ENCODE peak calls at places on chromosomes 12 and 14, in four cellular contexts. One of them, this sample, is unnamed.

GRCh38 chr14:54691525-54692260 is 124.8 kb downstream of the SAMD4A start:
- DNase-seq in right cardiac atrium: peak
- DNase-seq in germinal center: peak
- DNase-seq in stomach: peak
- DNase-seq in this sample: peak

GRCh38 chr14:65179918-65180724 is 77.8 kb upstream of the MAX start:
- DNase-seq in right cardiac atrium: peak
- DNase-seq in germinal center: peak
- DNase-seq in stomach: peak
- DNase-seq in this sample: no peak

GRCh38 chr14:42222924-42223471 is 616.3 kb downstream of the LRFN5 start:
- DNase-seq in right cardiac atrium: no peak
- DNase-seq in stomach: no peak
- DNase-seq in germinal center: no peak
- DNase-seq in this sample: no peak

GRCh38 chr12:752673-753400 is 458 bp downstream of the WNK1 start:
- DNase-seq in right cardiac atrium: peak
- DNase-seq in stomach: peak
- DNase-seq in germinal center: peak
- DNase-seq in this sample: peak

GRCh38 chr14:98208943-98209342 is 1063.1 kb downstream of the BCL11B start:
- DNase-seq in germinal center: no peak
- DNase-seq in stomach: no peak
- DNase-seq in right cardiac atrium: no peak
- DNase-seq in this sample: no peak

GRCh38 chr14:58899317-58899713 is 261.6 kb downstream of the DACT1 start:
- DNase-seq in stomach: no peak
- DNase-seq in right cardiac atrium: no peak
- DNase-seq in germinal center: no peak
- DNase-seq in this sample: no peak

GRCh38 chr12:96412431-96412830 is 12.2 kb upstream of the CDK17 start:
- DNase-seq in right cardiac atrium: no peak
- DNase-seq in germinal center: no peak
- DNase-seq in stomach: no peak
- DNase-seq in this sample: no peak

GRCh38 chr14:55881577-55882241 is 236.5 kb upstream of the PELI2 start:
- DNase-seq in right cardiac atrium: no peak
- DNase-seq in germinal center: no peak
- DNase-seq in stomach: no peak
- DNase-seq in this sample: no peak

GRCh38 chr12:110862331-110862730 is 15.5 kb downstream of the CCDC63 start:
- DNase-seq in germinal center: no peak
- DNase-seq in stomach: no peak
- DNase-seq in right cardiac atrium: no peak
- DNase-seq in this sample: no peak

GRCh38 chr14:93536945-93537344 is 106.2 kb downstream of the UNC79 start:
- DNase-seq in right cardiac atrium: no peak
- DNase-seq in germinal center: no peak
- DNase-seq in stomach: no peak
- DNase-seq in this sample: no peak

GRCh38 chr12:64824500-64825142 is at the start of gene TBC1D30:
- DNase-seq in stomach: no peak
- DNase-seq in germinal center: peak
- DNase-seq in right cardiac atrium: peak
- DNase-seq in this sample: no peak

GRCh38 chr14:97177016-97177415 is 379.8 kb downstream of the VRK1 start:
- DNase-seq in stomach: no peak
- DNase-seq in germinal center: no peak
- DNase-seq in right cardiac atrium: no peak
- DNase-seq in this sample: peak

GRCh38 chr14:36516719-36517241 is 3.3 kb downstream of the NKX2-1 start:
- DNase-seq in right cardiac atrium: no peak
- DNase-seq in germinal center: no peak
- DNase-seq in stomach: no peak
- DNase-seq in this sample: no peak

GRCh38 chr12:80829767-80830166 is 108.0 kb downstream of the LIN7A start:
- DNase-seq in right cardiac atrium: no peak
- DNase-seq in germinal center: no peak
- DNase-seq in stomach: no peak
- DNase-seq in this sample: no peak

GRCh38 chr14:22657861-22658260 is 13.7 kb upstream of the OR6J1 start:
- DNase-seq in germinal center: no peak
- DNase-seq in stomach: no peak
- DNase-seq in right cardiac atrium: no peak
- DNase-seq in this sample: no peak

GRCh38 chr14:71438684-71439083 is 493.5 kb upstream of the RGS6 start:
- DNase-seq in germinal center: no peak
- DNase-seq in right cardiac atrium: no peak
- DNase-seq in stomach: no peak
- DNase-seq in this sample: no peak

GRCh38 chr14:75563931-75564330 is 14.5 kb upstream of the FLVCR2 start:
- DNase-seq in germinal center: no peak
- DNase-seq in right cardiac atrium: no peak
- DNase-seq in stomach: no peak
- DNase-seq in this sample: no peak

GRCh38 chr12:31749024-31749704 is 20.3 kb upstream of the AMN1 start:
- DNase-seq in germinal center: peak
- DNase-seq in stomach: peak
- DNase-seq in right cardiac atrium: no peak
- DNase-seq in this sample: peak

GRCh38 chr14:74475678-74476077 is 17.4 kb downstream of the NPC2 start:
- DNase-seq in germinal center: no peak
- DNase-seq in right cardiac atrium: no peak
- DNase-seq in stomach: no peak
- DNase-seq in this sample: no peak

GRCh38 chr12:64098709-64099354 is 123.3 kb downstream of the KICS2 start:
- DNase-seq in germinal center: no peak
- DNase-seq in right cardiac atrium: no peak
- DNase-seq in stomach: no peak
- DNase-seq in this sample: no peak

GRCh38 chr14:54186821-54187365 is 209.9 kb upstream of the CDKN3 start:
- DNase-seq in germinal center: no peak
- DNase-seq in stomach: no peak
- DNase-seq in right cardiac atrium: no peak
- DNase-seq in this sample: no peak

GRCh38 chr12:113185180-113186032 is at the start of the genes DDX54 and RITA1:
- DNase-seq in germinal center: peak
- DNase-seq in right cardiac atrium: peak
- DNase-seq in stomach: peak
- DNase-seq in this sample: peak

GRCh38 chr14:99716091-99716849 is 32.2 kb downstream of the CYP46A1 start:
- DNase-seq in right cardiac atrium: no peak
- DNase-seq in stomach: no peak
- DNase-seq in germinal center: no peak
- DNase-seq in this sample: no peak

GRCh38 chr14:88208858-88209257 is 114.2 kb downstream of the KCNK10 start:
- DNase-seq in stomach: no peak
- DNase-seq in germinal center: no peak
- DNase-seq in right cardiac atrium: no peak
- DNase-seq in this sample: no peak

GRCh38 chr12:32569256-32569655 is 109.8 kb upstream of the DNM1L start:
- DNase-seq in right cardiac atrium: no peak
- DNase-seq in stomach: no peak
- DNase-seq in germinal center: no peak
- DNase-seq in this sample: no peak